ENCODE peak calls at places on chromosome 11, in nine cellular contexts. F is A673; N is right atrium auricular region; W is stomach; L is mesenchymal stem cell; B is IMR-90; I is breast epithelium; G is prostate gland; Y is CD4-positive, CD25-positive, alpha-beta regulatory T cell. E is an unnamed sample. For H3K9me3 and H3K36me3, the result is how much of the 10 kb centered on the place peaks cover.

GRCh38 chr11:8932564-8933180 is at the start of gene C11orf16:
- DNase-seq in Y (no peak), W (no peak), G (no peak), L (no peak), I (no peak), F (no peak), B (no peak), N (no peak), E (no peak)

GRCh38 chr11:78414321-78415051 is 3.1 kb downstream of the GAB2 start:
- DNase-seq in I (no peak), F (peak), B (peak), G (no peak), N (no peak), W (no peak), L (peak), Y (peak), E (no peak)

GRCh38 chr11:72584293-72584921 is 89.8 kb downstream of the PDE2A start:
- DNase-seq in W (peak), Y (peak), N (peak), G (no peak), B (peak), L (no peak), I (no peak), F (no peak), E (peak)

GRCh38 chr11:127609025-127609788 is 608.6 kb upstream of the KIRREL3 start:
- DNase-seq in I (no peak), Y (no peak), W (no peak), F (no peak), L (no peak), B (no peak), N (no peak), G (no peak), E (no peak)

GRCh38 chr11:104705475-104706195 is 192.6 kb downstream of the CASP12 start:
- DNase-seq in G (peak), W (peak), N (peak), B (peak), Y (peak), L (peak), F (peak), I (peak), E (peak)

GRCh38 chr11:134394311-134394710 is 17.7 kb downstream of the B3GAT1 start:
- DNase-seq in G (no peak), B (no peak), I (no peak), Y (no peak), L (no peak), W (no peak), F (no peak), N (no peak), E (no peak)

GRCh38 chr11:16613401-16614381 is 124.8 kb upstream of the C11orf58 start:
- DNase-seq in L (peak), W (peak), F (peak), N (peak), Y (peak), B (peak), G (peak), I (peak), E (peak)

GRCh38 chr11:45264839-45265515 is 21.2 kb downstream of the SYT13 start:
- DNase-seq in B (peak), I (no peak), N (no peak), Y (no peak), W (no peak), G (no peak), F (peak), L (peak), E (no peak)

GRCh38 chr11:128341767-128342318 is 245.5 kb downstream of the ETS1 start:
- DNase-seq in I (no peak), G (no peak), Y (no peak), L (no peak), W (no peak), N (no peak), F (no peak), B (no peak), E (no peak)

GRCh38 chr11:12329797-12330196 is 47.6 kb upstream of the PARVA start:
- DNase-seq in L (no peak), N (no peak), F (no peak), I (no peak), Y (no peak), G (no peak), B (no peak), W (no peak), E (no peak)

GRCh38 chr11:63179446-63180068 is 35.5 kb upstream of the SLC22A24 start:
- DNase-seq in L (no peak), G (no peak), Y (no peak), I (no peak), F (peak), N (no peak), B (no peak), W (no peak), E (no peak)

GRCh38 chr11:44566952-44567875 is 1.8 kb downstream of the CD82 start:
- DNase-seq in G (no peak), I (no peak), N (no peak), L (peak), B (no peak), Y (peak), F (no peak), W (no peak), E (no peak)

GRCh38 chr11:73854680-73855079 is 22.0 kb downstream of the COA4 start:
- DNase-seq in W (no peak), B (peak), G (no peak), L (peak), I (no peak), Y (no peak), F (no peak), N (no peak), E (no peak)

GRCh38 chr11:117958949-117959348 is 27.2 kb upstream of the IL10RA start:
- DNase-seq in I (no peak), L (no peak), Y (no peak), B (no peak), F (no peak), W (no peak), N (no peak), G (no peak), E (no peak)

GRCh38 chr11:93541884-93542752 is 1.1 kb downstream of the SMCO4 start:
- DNase-seq in L (peak), G (peak), Y (peak), W (peak), N (peak), B (peak), I (no peak), F (peak), E (peak)

GRCh38 chr11:68441466-68442230 is 18.9 kb upstream of the PPP6R3 start:
- DNase-seq in I (no peak), B (peak), G (no peak), N (no peak), W (no peak), L (peak), Y (no peak), F (peak), E (no peak)

GRCh38 chr11:44203270-44204043 is 106.5 kb downstream of the ALX4 start:
- DNase-seq in F (no peak), N (no peak), G (no peak), W (peak), L (no peak), B (no peak), I (no peak), Y (no peak), E (no peak)

GRCh38 chr11:87179621-87180020 is 141.9 kb downstream of the TMEM135 start:
- DNase-seq in I (no peak), F (no peak), G (no peak), W (no peak), L (peak), N (no peak), Y (no peak), B (no peak), E (no peak)

GRCh38 chr11:81673001-81673400 is 1060.7 kb downstream of the FAM181B start:
- DNase-seq in N (no peak), W (no peak), L (peak), G (no peak), I (no peak), Y (no peak), B (no peak), F (no peak), E (no peak)

GRCh38 chr11:13859986-13860385 is 102.5 kb upstream of the SPON1 start:
- DNase-seq in Y (peak), N (no peak), W (no peak), G (no peak), I (no peak), B (no peak), L (no peak), F (no peak), E (no peak)

GRCh38 chr11:25943777-25944661 is 387.9 kb upstream of the ANO3 start:
- DNase-seq in I (no peak), N (no peak), Y (no peak), B (no peak), W (no peak), F (no peak), L (no peak), G (no peak), E (no peak)

GRCh38 chr11:132670921-132671675 is 861.2 kb downstream of the OPCML start:
- DNase-seq in G (no peak), N (no peak), Y (no peak), I (no peak), B (no peak), W (no peak), F (no peak), L (no peak), E (no peak)

GRCh38 chr11:132674161-132674560 is 858.1 kb downstream of the OPCML start:
- DNase-seq in Y (no peak), N (no peak), F (peak), I (no peak), G (no peak), L (no peak), B (no peak), W (no peak), E (no peak)
- H3K9me3 ChIP-seq in Y (under half), N (under half), F (under half), I (under half), G (under half), L (under half), B (under half), W (under half), E (under half)

DNA sequence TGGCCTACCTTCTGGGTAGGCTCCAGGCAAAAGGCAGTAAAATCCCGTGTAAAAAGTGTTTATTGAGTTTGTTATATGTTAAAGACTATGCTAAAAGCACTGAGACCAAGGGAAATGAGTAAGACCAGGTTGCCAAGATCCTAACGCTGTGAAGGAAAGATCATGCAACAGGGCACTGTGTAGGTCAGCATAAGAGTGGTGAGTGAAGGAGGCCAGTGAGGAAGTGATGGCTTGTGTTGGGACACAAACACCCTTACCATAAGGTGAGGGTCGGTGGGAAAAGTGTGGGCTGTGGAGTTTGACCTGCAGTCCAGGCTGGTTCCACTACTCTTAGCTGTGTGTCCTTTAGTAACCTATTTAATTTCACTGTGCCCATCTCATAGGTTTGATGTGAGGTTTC is 202.1 kb downstream of the DBX1 start:
- DNase-seq in L (no peak), Y (no peak), G (no peak), B (no peak), I (no peak), N (no peak), W (no peak), F (no peak), E (no peak)
- H3K36me3 ChIP-seq in L (under half), Y (under half), G (under half), B (under half), I (under half), N (under half), W (under half), F (under half), E (under half)

GRCh38 chr11:6586434-6587359 is 16.7 kb downstream of the RRP8 start:
- DNase-seq in I (no peak), L (peak), G (peak), F (no peak), Y (no peak), N (no peak), W (no peak), B (no peak), E (peak)
- H3K9me3 ChIP-seq in I (under half), L (under half), G (under half), F (under half), Y (under half), N (under half), W (under half), B (under half), E (under half)

DNA sequence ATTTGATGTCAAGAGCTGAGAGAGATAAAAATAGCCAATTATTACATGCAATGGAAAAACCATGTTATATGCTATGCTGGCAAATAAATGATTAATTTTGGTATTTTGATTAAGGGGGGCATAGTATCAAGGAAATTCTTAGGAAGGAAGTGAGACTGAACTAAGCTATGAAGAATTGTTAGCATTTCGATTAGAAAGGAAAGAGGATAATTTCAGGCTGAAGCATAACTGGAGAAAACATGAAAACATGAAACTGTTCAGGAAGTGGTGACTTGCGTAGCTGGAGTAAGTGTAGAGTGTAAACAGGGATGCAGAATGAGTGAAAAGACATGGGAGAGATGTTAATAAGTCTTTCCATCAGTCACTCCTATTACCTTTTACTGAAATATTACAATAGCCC is 6.4 kb downstream of the ACRV1 start:
- DNase-seq in B (no peak), Y (no peak), L (no peak), I (no peak), W (no peak), G (no peak), F (no peak), N (no peak), E (no peak)
- H3K36me3 ChIP-seq in B (under half), Y (under half), L (under half), I (under half), W (under half), G (under half), F (under half), N (under half), E (under half)

DNA sequence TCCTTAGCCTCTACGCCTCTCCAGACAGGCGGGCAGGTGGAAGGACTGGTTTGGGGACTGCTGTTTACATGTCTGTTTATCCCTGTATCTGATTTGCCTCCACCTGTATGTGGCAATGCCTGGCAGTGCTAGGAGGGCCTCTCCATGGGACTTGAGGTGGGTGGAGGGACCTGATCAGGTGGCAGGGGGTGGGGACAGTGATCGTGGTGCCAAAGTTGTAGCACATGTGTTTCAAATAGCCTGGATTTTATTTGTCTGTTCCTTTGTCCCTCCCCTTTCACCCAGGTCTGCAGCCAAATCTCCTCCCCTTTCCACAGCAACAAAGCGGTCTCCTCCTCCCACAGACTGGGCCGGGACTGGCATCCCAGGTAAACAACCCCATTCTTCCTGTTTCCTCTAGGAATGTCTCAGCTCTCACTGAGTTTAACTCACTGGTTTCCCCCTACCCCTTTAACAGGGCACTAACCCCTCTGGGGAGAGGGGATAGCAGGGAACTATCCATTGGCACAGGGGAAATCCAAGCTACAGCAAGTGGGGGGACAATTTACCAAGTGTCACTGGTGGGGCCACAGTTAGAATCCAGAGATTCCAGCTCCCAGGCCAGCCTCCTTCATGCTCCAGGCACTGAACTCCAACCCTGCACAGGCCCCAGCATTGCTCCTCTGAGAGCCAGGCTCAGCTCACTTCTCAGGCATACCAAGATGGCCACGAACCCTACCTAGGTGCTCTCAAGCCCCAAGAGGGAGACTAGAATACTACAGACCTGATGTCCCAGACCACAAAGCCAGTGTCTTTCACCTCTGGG is 22.9 kb upstream of the TLCD5 start:
- DNase-seq in I (peak), B (no peak), Y (no peak), N (no peak), F (no peak), L (no peak), G (peak), W (peak), E (peak)
- H3K9me3 ChIP-seq in I (under half), B (under half), Y (under half), N (under half), F (under half), L (under half), G (under half), W (under half), E (under half)

GRCh38 chr11:67290801-67291200 is 1.7 kb downstream of the ANKRD13D start:
- DNase-seq in L (no peak), G (no peak), F (no peak), Y (no peak), W (no peak), N (no peak), B (no peak), I (no peak), E (no peak)
- H3K36me3 ChIP-seq in L (half or more), G (under half), F (half or more), Y (under half), W (half or more), N (under half), B (under half), I (under half), E (under half)

E was measured in lung.